ENCODE peak calls at places on chromosomes 5 and 9, in four cellular contexts. P, K, I and A are unnamed samples.

GRCh38 chr5:6715758-6716633 is 2.8 kb downstream of the TENT4A start:
- DNase-seq in I (no peak), P (no peak), K (no peak), A (peak; percentile 38)

GRCh38 chr5:8053270-8053669 is 184.3 kb downstream of the MTRR start:
- DNase-seq in K (no peak), I (no peak), P (no peak), A (no peak)

GRCh38 chr9:33350310-33350709 is 52.1 kb downstream of the AQP7 start:
- DNase-seq in K (no peak), P (peak; percentile 43), I (no peak), A (no peak)

GRCh38 chr5:15286659-15287058 is 213.3 kb upstream of the FBXL7 start:
- DNase-seq in I (no peak), P (no peak), K (no peak), A (no peak)

GRCh38 chr9:87878930-87879603 is 3.6 kb upstream of the SPATA31E1 start:
- DNase-seq in K (no peak), P (peak; percentile 10), I (no peak), A (no peak)

GRCh38 chr5:99004960-99005359 is 76.2 kb upstream of the CHD1 start:
- DNase-seq in I (no peak), K (no peak), P (no peak), A (no peak)

GRCh38 chr9:104074876-104075275 is 19.2 kb upstream of the SMC2 start:
- DNase-seq in I (no peak), K (no peak), P (no peak), A (no peak)

GRCh38 chr5:40191041-40191550 is 488.6 kb upstream of the PTGER4 start:
- DNase-seq in K (no peak), I (no peak), P (peak; percentile 93), A (no peak)

GRCh38 chr5:36788365-36788764 is 88.2 kb upstream of the NIPBL start:
- DNase-seq in I (no peak), K (no peak), P (no peak), A (no peak)

GRCh38 chr9:69905291-69905690 is 84.7 kb downstream of the CFAP95 start:
- DNase-seq in I (no peak), K (no peak), P (no peak), A (no peak)

GRCh38 chr5:53482717-53483638 is 2.5 kb downstream of the FST start:
- DNase-seq in I (peak; percentile 31), P (peak; percentile 34), K (peak; percentile 79), A (no peak)

GRCh38 chr5:79021753-79022152 is 36.6 kb upstream of the ARSB start:
- DNase-seq in I (no peak), P (no peak), K (no peak), A (no peak)

GRCh38 chr5:54881286-54882005 is 103.9 kb downstream of the ESM1 start:
- DNase-seq in I (no peak), P (no peak), K (no peak), A (no peak)

GRCh38 chr9:134659688-134660131 is 18.1 kb downstream of the COL5A1 start:
- DNase-seq in P (no peak), K (peak; percentile 72), I (no peak), A (no peak)

GRCh38 chr9:137467161-137467581 is 8.0 kb upstream of the NSMF start:
- DNase-seq in K (peak; percentile 70), P (no peak), I (no peak), A (no peak)

GRCh38 chr9:114367823-114368609 is 19.8 kb downstream of the AKNA start:
- DNase-seq in I (no peak), K (peak; percentile 71), P (no peak), A (no peak)

GRCh38 chr9:114364528-114365041 is 23.2 kb downstream of the AKNA start:
- DNase-seq in K (peak; percentile 23), P (no peak), I (no peak), A (no peak)

GRCh38 chr9:114365194-114365593 is 22.6 kb downstream of the AKNA start:
- DNase-seq in P (no peak), K (no peak), I (no peak), A (no peak)

GRCh38 chr9:114367406-114367805 is 20.4 kb downstream of the AKNA start:
- DNase-seq in I (no peak), P (no peak), K (peak; percentile 65), A (no peak)

GRCh38 chr9:114366334-114367128 is 21.3 kb downstream of the AKNA start:
- DNase-seq in P (no peak), K (no peak), I (no peak), A (no peak)
- H3K4me1 ChIP-seq in P (peaks cover 1% of the 10 kb centered on the region), K (no peaks in the 10 kb centered on the region), I (no peaks in the 10 kb centered on the region), A (no peaks in the 10 kb centered on the region)

DNA sequence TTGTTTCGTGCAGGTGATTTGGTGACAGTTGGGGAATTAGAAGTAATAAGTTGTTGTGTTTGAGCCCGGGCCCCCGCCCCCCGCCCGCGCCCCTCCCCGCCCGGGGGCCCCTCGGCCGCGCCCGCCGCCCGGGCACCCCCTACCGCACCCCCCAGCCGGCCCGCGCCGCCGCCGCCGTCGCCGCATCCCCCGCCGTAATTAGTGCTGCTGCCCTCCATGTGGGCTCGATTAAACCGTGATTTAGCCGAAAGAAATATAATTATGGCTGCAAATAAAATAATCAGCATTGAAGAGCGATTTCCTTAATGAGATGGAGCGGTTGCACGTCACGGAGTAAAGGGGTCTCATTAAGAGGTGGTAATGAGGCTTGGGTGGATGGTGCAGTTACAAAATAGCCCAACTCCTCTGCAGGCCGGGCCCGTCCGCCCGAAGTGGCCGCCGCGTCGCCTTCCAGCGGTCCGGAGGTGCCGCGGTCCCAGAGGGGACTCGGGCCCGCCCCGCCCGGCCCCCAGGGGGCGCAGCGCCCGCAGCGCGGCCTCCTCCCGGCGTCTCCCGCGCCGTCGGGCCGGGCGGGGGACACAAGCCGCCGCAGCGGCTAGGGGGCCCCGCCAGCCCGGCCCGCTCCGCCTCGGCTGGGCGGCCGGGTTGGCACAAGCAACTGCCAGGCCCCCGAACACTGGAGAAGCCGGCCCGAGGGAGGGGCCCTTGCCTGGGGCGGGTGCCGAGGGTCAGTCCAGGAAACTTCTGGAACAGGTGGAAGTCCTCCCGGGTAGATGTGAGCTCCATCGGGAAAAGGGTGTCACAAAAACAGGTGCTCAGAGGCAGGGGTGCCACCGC is 6.9 kb upstream of the OTP start:
- DNase-seq in K (no peak), P (no peak), I (no peak), A (no peak)
- H3K27me3 ChIP-seq in K (no peaks in the 10 kb centered on the region), P (peaks cover 94% of the 10 kb centered on the region), I (peaks cover 13% of the 10 kb centered on the region), A (peaks cover 48% of the 10 kb centered on the region)

GRCh38 chr5:26568316-26568715 is 470.1 kb downstream of the CDH9 start:
- DNase-seq in I (no peak), K (no peak), P (no peak), A (no peak)
- H3K9me3 ChIP-seq in I (no peaks in the 10 kb centered on the region), K (peaks cover 2% of the 10 kb centered on the region), P (peaks cover 4% of the 10 kb centered on the region), A (no peaks in the 10 kb centered on the region)

GRCh38 chr5:140242099-140242498 is 60.8 kb downstream of the PFDN1 start:
- DNase-seq in I (no peak), K (no peak), P (no peak), A (no peak)
- H3K4me1 ChIP-seq in I (peaks cover 6% of the 10 kb centered on the region), K (no peaks in the 10 kb centered on the region), P (peaks cover 33% of the 10 kb centered on the region), A (peaks cover 90% of the 10 kb centered on the region)

GRCh38 chr9:113738506-113738897 is 137.6 kb upstream of the ZNF618 start:
- DNase-seq in I (no peak), P (no peak), K (no peak), A (no peak)

GRCh38 chr9:113746486-113746885 is 129.6 kb upstream of the ZNF618 start:
- DNase-seq in I (no peak), K (no peak), P (no peak), A (no peak)

GRCh38 chr9:113742471-113742870 is 133.6 kb upstream of the ZNF618 start:
- DNase-seq in I (no peak), P (no peak), K (no peak), A (no peak)

GRCh38 chr9:113738898-113739604 is 137.1 kb upstream of the ZNF618 start:
- DNase-seq in K (no peak), I (no peak), P (no peak), A (no peak)

DNA sequence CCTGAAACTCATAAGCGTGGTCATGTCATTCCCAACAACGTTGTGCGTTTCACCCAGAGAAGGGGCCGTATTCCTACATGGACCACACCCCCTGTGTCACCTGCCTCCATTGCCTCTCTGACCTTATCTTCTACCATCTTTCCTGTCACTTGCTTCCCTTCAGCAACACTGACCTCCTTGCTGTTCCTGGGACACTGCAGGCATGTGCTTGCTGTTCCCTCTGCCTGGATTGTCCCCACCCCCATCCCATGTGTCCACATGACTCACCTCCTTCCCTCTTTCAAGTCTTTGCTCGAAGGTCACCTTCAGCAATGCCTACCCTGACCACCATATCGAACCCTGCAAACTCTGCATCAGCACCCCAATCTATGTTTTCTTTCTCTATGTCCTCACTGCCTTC is 133.2 kb upstream of the ZNF618 start:
- DNase-seq in K (no peak), P (no peak), I (no peak), A (no peak)
- H3K27me3 ChIP-seq in K (no peaks in the 10 kb centered on the region), P (peaks cover 21% of the 10 kb centered on the region), I (no peaks in the 10 kb centered on the region), A (no peaks in the 10 kb centered on the region)

GRCh38 chr9:1977026-1977425 is 38.1 kb upstream of the SMARCA2 start:
- DNase-seq in K (no peak), P (no peak), I (no peak), A (no peak)
- H3K9me3 ChIP-seq in K (peaks cover under 1% of the 10 kb centered on the region), P (no peaks in the 10 kb centered on the region), I (no peaks in the 10 kb centered on the region), A (no peaks in the 10 kb centered on the region)

GRCh38 chr9:94920439-94920951 is 194.0 kb downstream of the AOPEP start:
- DNase-seq in I (peak; percentile 78), K (peak; percentile 85), P (no peak), A (no peak)
- H3K4me1 ChIP-seq in I (peaks cover 12% of the 10 kb centered on the region), K (peaks cover 13% of the 10 kb centered on the region), P (peaks cover 18% of the 10 kb centered on the region), A (peaks cover 32% of the 10 kb centered on the region)